ENCODE peak calls at places on chromosomes 1 and 21, in ten cellular contexts. One of them, this sample, is unnamed.

GRCh38 chr1:112544011-112544688 is 35.4 kb downstream of the WNT2B start:
- DNase-seq in ELR: peak
- DNase-seq in AG08395: peak
- DNase-seq in left colon: no peak
- DNase-seq in foreskin fibroblast: peak
- DNase-seq in Caki2: peak
- DNase-seq in brain microvascular endothelial cell: peak
- DNase-seq in nephron progenitor cell: no peak
- DNase-seq in stimulated activated CD4-positive, alpha-beta T cell treated with anti-CD3 and anti-CD28 coated beads, Interleukin-2, amount 100 ng/mL, for 48 hours: no peak
- DNase-seq in CD4-positive, alpha-beta T cell: no peak
- DNase-seq in this sample: peak

GRCh38 chr1:90924982-90925381 is 96.9 kb downstream of the ZNF644 start:
- DNase-seq in ELR: no peak
- DNase-seq in AG08395: no peak
- DNase-seq in left colon: no peak
- DNase-seq in foreskin fibroblast: no peak
- DNase-seq in Caki2: no peak
- DNase-seq in brain microvascular endothelial cell: peak
- DNase-seq in nephron progenitor cell: no peak
- DNase-seq in stimulated activated CD4-positive, alpha-beta T cell treated with anti-CD3 and anti-CD28 coated beads, Interleukin-2, amount 100 ng/mL, for 48 hours: no peak
- DNase-seq in CD4-positive, alpha-beta T cell: no peak
- DNase-seq in this sample: no peak

GRCh38 chr1:153976819-153977249 is 640 bp downstream of the JTB start:
- DNase-seq in ELR: no peak
- DNase-seq in AG08395: no peak
- DNase-seq in left colon: peak
- DNase-seq in foreskin fibroblast: no peak
- DNase-seq in Caki2: no peak
- DNase-seq in brain microvascular endothelial cell: no peak
- DNase-seq in nephron progenitor cell: no peak
- DNase-seq in stimulated activated CD4-positive, alpha-beta T cell treated with anti-CD3 and anti-CD28 coated beads, Interleukin-2, amount 100 ng/mL, for 48 hours: no peak
- DNase-seq in CD4-positive, alpha-beta T cell: no peak
- DNase-seq in this sample: peak

GRCh38 chr1:59601032-59601431 is 213.7 kb upstream of the HOOK1 start:
- DNase-seq in ELR: peak
- DNase-seq in AG08395: peak
- DNase-seq in left colon: no peak
- DNase-seq in foreskin fibroblast: no peak
- DNase-seq in Caki2: no peak
- DNase-seq in brain microvascular endothelial cell: no peak
- DNase-seq in nephron progenitor cell: no peak
- DNase-seq in stimulated activated CD4-positive, alpha-beta T cell treated with anti-CD3 and anti-CD28 coated beads, Interleukin-2, amount 100 ng/mL, for 48 hours: no peak
- DNase-seq in CD4-positive, alpha-beta T cell: no peak
- DNase-seq in this sample: peak

GRCh38 chr21:35258521-35258920 is 209.4 kb upstream of the RUNX1 start:
- DNase-seq in ELR: no peak
- DNase-seq in AG08395: no peak
- DNase-seq in left colon: no peak
- DNase-seq in foreskin fibroblast: no peak
- DNase-seq in Caki2: no peak
- DNase-seq in brain microvascular endothelial cell: no peak
- DNase-seq in nephron progenitor cell: no peak
- DNase-seq in stimulated activated CD4-positive, alpha-beta T cell treated with anti-CD3 and anti-CD28 coated beads, Interleukin-2, amount 100 ng/mL, for 48 hours: no peak
- DNase-seq in CD4-positive, alpha-beta T cell: no peak
- DNase-seq in this sample: no peak

GRCh38 chr1:1013922-1014617 is 773 bp downstream of the ISG15 start:
- DNase-seq in ELR: peak
- DNase-seq in AG08395: peak
- DNase-seq in left colon: peak
- DNase-seq in foreskin fibroblast: no peak
- DNase-seq in Caki2: no peak
- DNase-seq in brain microvascular endothelial cell: no peak
- DNase-seq in nephron progenitor cell: no peak
- DNase-seq in stimulated activated CD4-positive, alpha-beta T cell treated with anti-CD3 and anti-CD28 coated beads, Interleukin-2, amount 100 ng/mL, for 48 hours: no peak
- DNase-seq in CD4-positive, alpha-beta T cell: no peak
- DNase-seq in this sample: no peak

GRCh38 chr21:27582946-27583270 is 616.0 kb upstream of the ADAMTS5 start:
- DNase-seq in ELR: no peak
- DNase-seq in AG08395: peak
- DNase-seq in left colon: no peak
- DNase-seq in foreskin fibroblast: no peak
- DNase-seq in Caki2: no peak
- DNase-seq in brain microvascular endothelial cell: peak
- DNase-seq in nephron progenitor cell: no peak
- DNase-seq in stimulated activated CD4-positive, alpha-beta T cell treated with anti-CD3 and anti-CD28 coated beads, Interleukin-2, amount 100 ng/mL, for 48 hours: no peak
- DNase-seq in CD4-positive, alpha-beta T cell: no peak
- DNase-seq in this sample: no peak

GRCh38 chr21:33666153-33666552 is 23.9 kb downstream of the ITSN1 start:
- DNase-seq in ELR: no peak
- DNase-seq in AG08395: no peak
- DNase-seq in left colon: no peak
- DNase-seq in foreskin fibroblast: no peak
- DNase-seq in Caki2: no peak
- DNase-seq in brain microvascular endothelial cell: no peak
- DNase-seq in nephron progenitor cell: no peak
- DNase-seq in stimulated activated CD4-positive, alpha-beta T cell treated with anti-CD3 and anti-CD28 coated beads, Interleukin-2, amount 100 ng/mL, for 48 hours: no peak
- DNase-seq in CD4-positive, alpha-beta T cell: no peak
- DNase-seq in this sample: no peak

GRCh38 chr21:44353200-44353970 is at the start of gene TRPM2:
- DNase-seq in ELR: no peak
- DNase-seq in AG08395: peak
- DNase-seq in left colon: peak
- DNase-seq in foreskin fibroblast: peak
- DNase-seq in Caki2: no peak
- DNase-seq in brain microvascular endothelial cell: no peak
- DNase-seq in nephron progenitor cell: no peak
- DNase-seq in stimulated activated CD4-positive, alpha-beta T cell treated with anti-CD3 and anti-CD28 coated beads, Interleukin-2, amount 100 ng/mL, for 48 hours: no peak
- DNase-seq in CD4-positive, alpha-beta T cell: peak
- DNase-seq in this sample: no peak

GRCh38 chr1:205543351-205544305 is 39.2 kb downstream of the CDK18 start:
- DNase-seq in ELR: peak
- DNase-seq in AG08395: peak
- DNase-seq in left colon: peak
- DNase-seq in foreskin fibroblast: peak
- DNase-seq in Caki2: peak
- DNase-seq in brain microvascular endothelial cell: peak
- DNase-seq in nephron progenitor cell: peak
- DNase-seq in stimulated activated CD4-positive, alpha-beta T cell treated with anti-CD3 and anti-CD28 coated beads, Interleukin-2, amount 100 ng/mL, for 48 hours: no peak
- DNase-seq in CD4-positive, alpha-beta T cell: no peak
- DNase-seq in this sample: peak

GRCh38 chr1:156608981-156609380 is 7.7 kb upstream of the GPATCH4 start:
- DNase-seq in ELR: peak
- DNase-seq in AG08395: no peak
- DNase-seq in left colon: peak
- DNase-seq in foreskin fibroblast: no peak
- DNase-seq in Caki2: no peak
- DNase-seq in brain microvascular endothelial cell: no peak
- DNase-seq in nephron progenitor cell: peak
- DNase-seq in stimulated activated CD4-positive, alpha-beta T cell treated with anti-CD3 and anti-CD28 coated beads, Interleukin-2, amount 100 ng/mL, for 48 hours: no peak
- DNase-seq in CD4-positive, alpha-beta T cell: peak
- DNase-seq in this sample: no peak

GRCh38 chr1:237736372-237737029 is 154.2 kb downstream of the ZP4 start:
- DNase-seq in ELR: peak
- DNase-seq in AG08395: no peak
- DNase-seq in left colon: no peak
- DNase-seq in foreskin fibroblast: no peak
- DNase-seq in Caki2: no peak
- DNase-seq in brain microvascular endothelial cell: peak
- DNase-seq in nephron progenitor cell: no peak
- DNase-seq in stimulated activated CD4-positive, alpha-beta T cell treated with anti-CD3 and anti-CD28 coated beads, Interleukin-2, amount 100 ng/mL, for 48 hours: no peak
- DNase-seq in CD4-positive, alpha-beta T cell: no peak
- DNase-seq in this sample: no peak

GRCh38 chr21:36120304-36120902 is 14.5 kb upstream of the CBR3 start:
- DNase-seq in ELR: no peak
- DNase-seq in AG08395: peak
- DNase-seq in left colon: no peak
- DNase-seq in foreskin fibroblast: no peak
- DNase-seq in Caki2: no peak
- DNase-seq in brain microvascular endothelial cell: no peak
- DNase-seq in nephron progenitor cell: no peak
- DNase-seq in stimulated activated CD4-positive, alpha-beta T cell treated with anti-CD3 and anti-CD28 coated beads, Interleukin-2, amount 100 ng/mL, for 48 hours: no peak
- DNase-seq in CD4-positive, alpha-beta T cell: no peak
- DNase-seq in this sample: peak

GRCh38 chr21:44865561-44866280 is 7.8 kb downstream of the PTTG1IP start:
- DNase-seq in ELR: no peak
- DNase-seq in AG08395: no peak
- DNase-seq in left colon: no peak
- DNase-seq in foreskin fibroblast: no peak
- DNase-seq in Caki2: no peak
- DNase-seq in brain microvascular endothelial cell: no peak
- DNase-seq in nephron progenitor cell: no peak
- DNase-seq in stimulated activated CD4-positive, alpha-beta T cell treated with anti-CD3 and anti-CD28 coated beads, Interleukin-2, amount 100 ng/mL, for 48 hours: no peak
- DNase-seq in CD4-positive, alpha-beta T cell: no peak
- DNase-seq in this sample: peak

GRCh38 chr1:247077234-247077633 is 1.4 kb downstream of the ZNF670 start:
- DNase-seq in ELR: peak
- DNase-seq in AG08395: peak
- DNase-seq in left colon: no peak
- DNase-seq in foreskin fibroblast: no peak
- DNase-seq in Caki2: no peak
- DNase-seq in brain microvascular endothelial cell: no peak
- DNase-seq in nephron progenitor cell: no peak
- DNase-seq in stimulated activated CD4-positive, alpha-beta T cell treated with anti-CD3 and anti-CD28 coated beads, Interleukin-2, amount 100 ng/mL, for 48 hours: no peak
- DNase-seq in CD4-positive, alpha-beta T cell: no peak
- DNase-seq in this sample: no peak

GRCh38 chr21:35222541-35222941 is 173.4 kb upstream of the RUNX1 start:
- DNase-seq in ELR: peak
- DNase-seq in AG08395: no peak
- DNase-seq in left colon: no peak
- DNase-seq in foreskin fibroblast: no peak
- DNase-seq in Caki2: no peak
- DNase-seq in brain microvascular endothelial cell: no peak
- DNase-seq in nephron progenitor cell: no peak
- DNase-seq in stimulated activated CD4-positive, alpha-beta T cell treated with anti-CD3 and anti-CD28 coated beads, Interleukin-2, amount 100 ng/mL, for 48 hours: no peak
- DNase-seq in CD4-positive, alpha-beta T cell: no peak
- DNase-seq in this sample: peak

GRCh38 chr1:36133484-36133883 is 8.5 kb upstream of the COL8A2 start:
- DNase-seq in ELR: peak
- DNase-seq in AG08395: peak
- DNase-seq in left colon: peak
- DNase-seq in foreskin fibroblast: peak
- DNase-seq in Caki2: peak
- DNase-seq in brain microvascular endothelial cell: peak
- DNase-seq in nephron progenitor cell: no peak
- DNase-seq in stimulated activated CD4-positive, alpha-beta T cell treated with anti-CD3 and anti-CD28 coated beads, Interleukin-2, amount 100 ng/mL, for 48 hours: no peak
- DNase-seq in CD4-positive, alpha-beta T cell: no peak
- DNase-seq in this sample: peak

GRCh38 chr21:33401617-33401967 is 1.6 kb upstream of the IFNGR2 start:
- DNase-seq in ELR: peak
- DNase-seq in AG08395: peak
- DNase-seq in left colon: no peak
- DNase-seq in foreskin fibroblast: no peak
- DNase-seq in Caki2: no peak
- DNase-seq in brain microvascular endothelial cell: no peak
- DNase-seq in nephron progenitor cell: no peak
- DNase-seq in stimulated activated CD4-positive, alpha-beta T cell treated with anti-CD3 and anti-CD28 coated beads, Interleukin-2, amount 100 ng/mL, for 48 hours: no peak
- DNase-seq in CD4-positive, alpha-beta T cell: no peak
- DNase-seq in this sample: no peak

GRCh38 chr1:147853391-147853790 is 49.2 kb upstream of the GJA8 start:
- DNase-seq in ELR: peak
- DNase-seq in AG08395: peak
- DNase-seq in left colon: no peak
- DNase-seq in foreskin fibroblast: peak
- DNase-seq in Caki2: no peak
- DNase-seq in brain microvascular endothelial cell: peak
- DNase-seq in nephron progenitor cell: no peak
- DNase-seq in stimulated activated CD4-positive, alpha-beta T cell treated with anti-CD3 and anti-CD28 coated beads, Interleukin-2, amount 100 ng/mL, for 48 hours: no peak
- DNase-seq in CD4-positive, alpha-beta T cell: no peak
- DNase-seq in this sample: no peak

GRCh38 chr1:33724348-33724747 is 139.5 kb upstream of the HMGB4 start:
- DNase-seq in ELR: no peak
- DNase-seq in AG08395: no peak
- DNase-seq in left colon: no peak
- DNase-seq in foreskin fibroblast: no peak
- DNase-seq in Caki2: no peak
- DNase-seq in brain microvascular endothelial cell: no peak
- DNase-seq in nephron progenitor cell: no peak
- DNase-seq in stimulated activated CD4-positive, alpha-beta T cell treated with anti-CD3 and anti-CD28 coated beads, Interleukin-2, amount 100 ng/mL, for 48 hours: no peak
- DNase-seq in CD4-positive, alpha-beta T cell: no peak
- DNase-seq in this sample: no peak

GRCh38 chr1:96358057-96358456 is 363.5 kb upstream of the PTBP2 start:
- DNase-seq in ELR: no peak
- DNase-seq in AG08395: no peak
- DNase-seq in left colon: no peak
- DNase-seq in foreskin fibroblast: no peak
- DNase-seq in Caki2: no peak
- DNase-seq in brain microvascular endothelial cell: no peak
- DNase-seq in nephron progenitor cell: no peak
- DNase-seq in stimulated activated CD4-positive, alpha-beta T cell treated with anti-CD3 and anti-CD28 coated beads, Interleukin-2, amount 100 ng/mL, for 48 hours: no peak
- DNase-seq in CD4-positive, alpha-beta T cell: no peak
- DNase-seq in this sample: no peak

GRCh38 chr1:170694172-170694926 is 30.4 kb downstream of the PRRX1 start:
- DNase-seq in ELR: no peak
- DNase-seq in AG08395: no peak
- DNase-seq in left colon: no peak
- DNase-seq in foreskin fibroblast: no peak
- DNase-seq in Caki2: no peak
- DNase-seq in brain microvascular endothelial cell: no peak
- DNase-seq in nephron progenitor cell: no peak
- DNase-seq in stimulated activated CD4-positive, alpha-beta T cell treated with anti-CD3 and anti-CD28 coated beads, Interleukin-2, amount 100 ng/mL, for 48 hours: no peak
- DNase-seq in CD4-positive, alpha-beta T cell: no peak
- DNase-seq in this sample: no peak

GRCh38 chr21:44530903-44531605 is 8.9 kb downstream of the KRTAP10-1 start:
- DNase-seq in ELR: no peak
- DNase-seq in AG08395: no peak
- DNase-seq in left colon: no peak
- DNase-seq in foreskin fibroblast: no peak
- DNase-seq in Caki2: no peak
- DNase-seq in brain microvascular endothelial cell: no peak
- DNase-seq in nephron progenitor cell: no peak
- DNase-seq in stimulated activated CD4-positive, alpha-beta T cell treated with anti-CD3 and anti-CD28 coated beads, Interleukin-2, amount 100 ng/mL, for 48 hours: no peak
- DNase-seq in CD4-positive, alpha-beta T cell: no peak
- DNase-seq in this sample: no peak

GRCh38 chr1:161849518-161849917 is 83.4 kb downstream of the ATF6 start:
- DNase-seq in ELR: no peak
- DNase-seq in AG08395: no peak
- DNase-seq in left colon: no peak
- DNase-seq in foreskin fibroblast: no peak
- DNase-seq in Caki2: no peak
- DNase-seq in brain microvascular endothelial cell: no peak
- DNase-seq in nephron progenitor cell: no peak
- DNase-seq in stimulated activated CD4-positive, alpha-beta T cell treated with anti-CD3 and anti-CD28 coated beads, Interleukin-2, amount 100 ng/mL, for 48 hours: no peak
- DNase-seq in CD4-positive, alpha-beta T cell: no peak
- DNase-seq in this sample: no peak

GRCh38 chr1:118177998-118178397 is 7.0 kb downstream of the SPAG17 start:
- DNase-seq in ELR: no peak
- DNase-seq in AG08395: no peak
- DNase-seq in left colon: no peak
- DNase-seq in foreskin fibroblast: no peak
- DNase-seq in Caki2: no peak
- DNase-seq in brain microvascular endothelial cell: no peak
- DNase-seq in nephron progenitor cell: no peak
- DNase-seq in stimulated activated CD4-positive, alpha-beta T cell treated with anti-CD3 and anti-CD28 coated beads, Interleukin-2, amount 100 ng/mL, for 48 hours: no peak
- DNase-seq in CD4-positive, alpha-beta T cell: no peak
- DNase-seq in this sample: no peak

GRCh38 chr1:154463512-154463990 is 38.5 kb upstream of the TDRD10 start:
- DNase-seq in ELR: peak
- DNase-seq in AG08395: no peak
- DNase-seq in left colon: no peak
- DNase-seq in foreskin fibroblast: no peak
- DNase-seq in Caki2: no peak
- DNase-seq in brain microvascular endothelial cell: peak
- DNase-seq in nephron progenitor cell: no peak
- DNase-seq in stimulated activated CD4-positive, alpha-beta T cell treated with anti-CD3 and anti-CD28 coated beads, Interleukin-2, amount 100 ng/mL, for 48 hours: peak
- DNase-seq in CD4-positive, alpha-beta T cell: peak
- DNase-seq in this sample: no peak

GRCh38 chr1:10943991-10944730 is 68.3 kb upstream of the TARDBP start:
- DNase-seq in ELR: peak
- DNase-seq in AG08395: peak
- DNase-seq in left colon: peak
- DNase-seq in foreskin fibroblast: peak
- DNase-seq in Caki2: no peak
- DNase-seq in brain microvascular endothelial cell: peak
- DNase-seq in nephron progenitor cell: peak
- DNase-seq in stimulated activated CD4-positive, alpha-beta T cell treated with anti-CD3 and anti-CD28 coated beads, Interleukin-2, amount 100 ng/mL, for 48 hours: no peak
- DNase-seq in CD4-positive, alpha-beta T cell: no peak
- DNase-seq in this sample: peak

GRCh38 chr1:82453511-82454185 is 652.9 kb downstream of the ADGRL2 start:
- DNase-seq in ELR: no peak
- DNase-seq in AG08395: no peak
- DNase-seq in left colon: no peak
- DNase-seq in foreskin fibroblast: no peak
- DNase-seq in Caki2: no peak
- DNase-seq in brain microvascular endothelial cell: no peak
- DNase-seq in nephron progenitor cell: no peak
- DNase-seq in stimulated activated CD4-positive, alpha-beta T cell treated with anti-CD3 and anti-CD28 coated beads, Interleukin-2, amount 100 ng/mL, for 48 hours: no peak
- DNase-seq in CD4-positive, alpha-beta T cell: no peak
- DNase-seq in this sample: no peak

This sample was measured in myocyte.